ENCODE peak calls at places on chromosome 16, in four cellular contexts. G is ascending aorta, P is dorsolateral prefrontal cortex, Y is left ventricle myocardium inferior. J is an unnamed sample.

GRCh38 chr16:11370084-11370931 is 25.0 kb downstream of the RMI2 start:
- DNase-seq in G (no peak), P (peak; percentile 7), Y (no peak), J (peak; percentile 79)

GRCh38 chr16:68636818-68637217 is 8.3 kb upstream of the CDH3 start:
- DNase-seq in G (no peak), Y (no peak), P (no peak), J (no peak)

GRCh38 chr16:73717266-73718057 is 579.2 kb upstream of the PSMD7 start:
- DNase-seq in G (no peak), Y (no peak), P (no peak), J (no peak)

GRCh38 chr16:88798073-88798472 is 5.5 kb upstream of the CDT1 start:
- DNase-seq in Y (no peak), G (no peak), P (no peak), J (no peak)

GRCh38 chr16:67562526-67562917 is at the start of gene CTCF:
- DNase-seq in Y (peak; percentile 84), G (no peak), P (peak; percentile 84), J (peak; percentile 97)

GRCh38 chr16:67393790-67394270 is 532 bp upstream of the TPPP3 start:
- DNase-seq in G (no peak), Y (no peak), P (peak; percentile 41), J (no peak)

GRCh38 chr16:69005641-69006355 is 99.7 kb upstream of the HAS3 start:
- DNase-seq in P (no peak), Y (no peak), G (no peak), J (no peak)

GRCh38 chr16:79885320-79885719 is 284.8 kb upstream of the MAF start:
- DNase-seq in G (no peak), P (no peak), Y (no peak), J (no peak)

GRCh38 chr16:19883296-19883951 is 1.2 kb downstream of the GPRC5B start:
- DNase-seq in G (no peak), Y (peak; percentile 48), P (peak; percentile 67), J (peak; percentile 82)

GRCh38 chr16:1160773-1161348 is 8.0 kb downstream of the CACNA1H start:
- DNase-seq in Y (no peak), P (no peak), G (no peak), J (no peak)

GRCh38 chr16:57637020-57637419 is 8.6 kb downstream of the ADGRG1 start:
- DNase-seq in G (no peak), P (no peak), Y (no peak), J (no peak)

GRCh38 chr16:12092347-12092882 is 115.9 kb downstream of the SNX29 start:
- DNase-seq in G (no peak), P (no peak), Y (no peak), J (no peak)

GRCh38 chr16:13767215-13767614 is 152.7 kb upstream of the ERCC4 start:
- DNase-seq in Y (no peak), G (no peak), P (no peak), J (no peak)

GRCh38 chr16:70598937-70599503 is 47.3 kb upstream of the IL34 start:
- DNase-seq in Y (no peak), G (no peak), P (no peak), J (no peak)

GRCh38 chr16:2771496-2772402 is 5.3 kb downstream of the ELOB start:
- DNase-seq in Y (no peak), P (no peak), G (no peak), J (peak; percentile 57)

GRCh38 chr16:73047221-73047535 is 750 bp downstream of the ZFHX3 start:
- DNase-seq in G (no peak), P (no peak), Y (no peak), J (peak; percentile 1)

GRCh38 chr16:11964761-11965539 is at the start of gene TNFRSF17:
- DNase-seq in P (no peak), G (no peak), Y (no peak), J (peak; percentile 1)

GRCh38 chr16:7408700-7409340 is 76.2 kb downstream of the RBFOX1 start:
- DNase-seq in P (no peak), Y (no peak), G (no peak), J (no peak)

GRCh38 chr16:24671455-24671954 is 57.9 kb upstream of the TNRC6A start:
- DNase-seq in P (no peak), G (no peak), Y (no peak), J (no peak)

GRCh38 chr16:25155553-25156460 is 44.3 kb downstream of the LCMT1 start:
- DNase-seq in P (no peak), G (no peak), Y (no peak), J (no peak)

GRCh38 chr16:11546522-11547485 is 39.9 kb downstream of the LITAF start:
- DNase-seq in G (no peak), P (no peak), Y (no peak), J (no peak)

GRCh38 chr16:82055117-82055516 is 20.1 kb downstream of the HSD17B2 start:
- DNase-seq in P (no peak), Y (no peak), G (no peak), J (no peak)

GRCh38 chr16:877242-878065 is 76.9 kb upstream of the GNG13 start:
- DNase-seq in Y (no peak), G (no peak), P (no peak), J (peak; percentile 8)

GRCh38 chr16:79001156-79001997 is 599.2 kb downstream of the MAF start:
- DNase-seq in Y (no peak), G (no peak), P (no peak), J (no peak)

GRCh38 chr16:17013067-17013466 is 457.7 kb downstream of the XYLT1 start:
- DNase-seq in P (no peak), Y (no peak), G (no peak), J (no peak)

GRCh38 chr16:10078541-10078949 is 103.7 kb downstream of the GRIN2A start:
- DNase-seq in Y (no peak), G (no peak), P (peak; percentile 63), J (no peak)

GRCh38 chr16:88331989-88332920 is 50.5 kb upstream of the ZNF469 start:
- DNase-seq in G (peak; percentile 31), P (no peak), Y (no peak), J (peak; percentile 73)

GRCh38 chr16:81526935-81527334 is 82.3 kb downstream of the CMIP start:
- DNase-seq in Y (peak; percentile 58), G (no peak), P (no peak), J (peak; percentile 80)

GRCh38 chr16:68704232-68704867 is 32.7 kb upstream of the CDH1 start:
- DNase-seq in Y (peak; percentile 45), P (peak; percentile 84), G (no peak), J (peak; percentile 91)

GRCh38 chr16:79677799-79678525 is 77.4 kb upstream of the MAF start:
- DNase-seq in Y (no peak), P (no peak), G (no peak), J (no peak)

GRCh38 chr16:50369133-50369804 is 481 bp upstream of the BRD7 start:
- DNase-seq in G (no peak), P (no peak), Y (no peak), J (no peak)

GRCh38 chr16:23905027-23905426 is 69.2 kb downstream of the PRKCB start:
- DNase-seq in G (no peak), P (peak; percentile 60), Y (peak; percentile 26), J (peak; percentile 79)

GRCh38 chr16:19137201-19137601 is 23.4 kb downstream of the ITPRIPL2 start:
- DNase-seq in Y (no peak), P (no peak), G (no peak), J (no peak)

GRCh38 chr16:78163772-78164391 is 64.4 kb downstream of the WWOX start:
- DNase-seq in P (no peak), G (no peak), Y (no peak), J (no peak)

DNA sequence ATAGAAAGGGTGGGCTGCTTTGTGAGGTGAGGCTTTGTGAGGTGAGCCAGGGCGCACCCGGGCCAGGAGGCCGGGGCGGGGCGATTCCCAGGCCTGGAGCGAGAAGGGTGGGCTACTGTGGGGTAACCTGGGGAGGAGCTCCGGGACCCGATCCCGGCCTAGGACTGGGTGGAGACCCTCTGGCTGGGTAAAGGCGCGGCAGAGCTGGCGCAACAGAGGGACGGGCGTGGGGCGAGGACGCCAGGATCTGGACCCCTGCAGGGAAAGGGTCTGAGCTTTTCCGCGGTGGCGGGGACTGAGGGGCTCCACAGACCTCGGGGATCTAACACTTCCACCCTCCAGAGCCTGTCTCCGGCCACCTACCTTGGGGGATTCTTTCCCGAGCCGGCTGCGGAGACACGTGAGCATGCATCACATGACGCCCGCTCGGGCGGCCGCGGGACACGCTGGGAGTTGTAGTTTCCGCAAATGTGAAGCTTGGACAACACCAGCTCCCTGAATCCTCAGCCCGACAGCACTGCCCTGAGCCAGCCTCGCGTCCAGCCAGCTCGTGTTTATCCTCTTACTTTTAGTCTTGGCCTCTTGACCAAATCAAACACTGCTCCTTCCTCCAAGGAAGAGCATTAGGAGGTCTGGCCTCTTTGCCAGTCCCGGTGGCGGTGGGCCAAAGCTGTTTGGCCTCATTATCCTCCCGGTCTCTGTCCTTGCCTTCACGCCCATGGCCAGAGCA is at the start of gene SLC38A7:
- DNase-seq in Y (peak; percentile 89), P (peak; percentile 93), G (peak; percentile 43), J (peak; percentile 94)
- H3K4me3 ChIP-seq in Y (peak within 1 kb of the TSS; percentile 88), P (peak within 1 kb of the TSS; percentile 83), G (peak within 1 kb of the TSS; percentile 81), J (peak within 1 kb of the TSS; percentile 89)

GRCh38 chr16:75225092-75225491 is 6.3 kb downstream of the CTRB1 start:
- DNase-seq in Y (no peak), G (no peak), P (no peak), J (no peak)

GRCh38 chr16:75219838-75220237 is 1.1 kb downstream of the CTRB1 start:
- DNase-seq in P (no peak), Y (no peak), G (no peak), J (no peak)

GRCh38 chr16:75224281-75224680 is 5.5 kb downstream of the CTRB1 start:
- DNase-seq in Y (no peak), G (no peak), P (no peak), J (no peak)

GRCh38 chr16:75224683-75225082 is 5.9 kb downstream of the CTRB1 start:
- DNase-seq in Y (no peak), G (no peak), P (no peak), J (no peak)

GRCh38 chr16:75222271-75222783 is 3.5 kb downstream of the CTRB1 start:
- DNase-seq in G (no peak), Y (no peak), P (no peak), J (no peak)
- H3K4me3 ChIP-seq in G (no peak overlapping the region), Y (no peak overlapping the region), P (no peak overlapping the region), J (no peak overlapping the region)

GRCh38 chr16:53043462-53043861 is 9.2 kb downstream of the CHD9NB start:
- DNase-seq in G (no peak), P (peak; percentile 52), Y (peak; percentile 29), J (no peak)
- H3K4me3 ChIP-seq in G (peak overlapping the region; percentile 48), P (no peak overlapping the region), Y (peak overlapping the region; percentile 54), J (peak overlapping the region; percentile 59)

GRCh38 chr16:66366433-66367299 is at the start of gene CDH5:
- DNase-seq in P (no peak), G (no peak), Y (peak; percentile 77), J (peak; percentile 87)
- H3K4me3 ChIP-seq in P (peak within 1 kb of the TSS; percentile 11), G (peak within 1 kb of the TSS; percentile 33), Y (peak within 1 kb of the TSS; percentile 73), J (peak within 1 kb of the TSS; percentile 47)

DNA sequence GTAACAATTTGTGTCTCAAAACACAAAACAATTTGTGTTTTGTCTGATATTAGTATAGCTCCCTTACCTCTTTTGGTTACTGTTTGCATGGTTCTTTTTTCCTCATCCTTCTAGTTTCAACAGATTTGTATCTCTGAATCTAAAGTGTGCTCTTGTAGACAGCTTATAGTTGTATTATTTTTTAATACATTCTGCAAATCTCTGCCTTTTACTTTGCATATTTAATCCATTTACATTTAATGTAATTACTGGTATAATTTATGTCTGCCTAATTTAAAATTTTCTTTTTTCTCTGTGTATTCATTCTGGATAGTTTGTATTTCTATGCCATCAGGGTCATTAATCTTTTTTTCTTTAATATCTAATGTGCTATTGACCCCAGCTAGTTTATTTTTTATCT is 9.9 kb upstream of the GNAO1 start:
- DNase-seq in G (no peak), Y (no peak), P (no peak), J (no peak)
- H3K4me3 ChIP-seq in G (no peak overlapping the region), Y (no peak overlapping the region), P (no peak overlapping the region), J (no peak overlapping the region)